ENCODE peak calls at places on chromosome 3, in nine cellular contexts. One of them, this sample, is unnamed.

GRCh38 chr3:172501560-172501959 is 21.7 kb downstream of the TNFSF10 start:
- DNase-seq in OCI-M1: no peak
- DNase-seq in GM03348: no peak
- DNase-seq in cerebellar cortex: no peak
- DNase-seq in A172: no peak
- DNase-seq in astrocyte of the cerebellum: no peak
- DNase-seq in astrocyte of the spinal cord: no peak
- DNase-seq in effector CD8-positive, alpha-beta T cell: no peak
- DNase-seq in cerebellar nuclear complex: no peak
- DNase-seq in this sample: no peak

GRCh38 chr3:98662699-98663098 is 69.3 kb upstream of the CPOX start:
- DNase-seq in GM03348: no peak
- DNase-seq in effector CD8-positive, alpha-beta T cell: no peak
- DNase-seq in OCI-M1: no peak
- DNase-seq in cerebellar nuclear complex: no peak
- DNase-seq in astrocyte of the cerebellum: no peak
- DNase-seq in A172: no peak
- DNase-seq in astrocyte of the spinal cord: no peak
- DNase-seq in cerebellar cortex: no peak
- DNase-seq in this sample: no peak

GRCh38 chr3:170780955-170781354 is 89.0 kb downstream of the RPL22L1 start:
- DNase-seq in OCI-M1: no peak
- DNase-seq in astrocyte of the spinal cord: no peak
- DNase-seq in cerebellar nuclear complex: no peak
- DNase-seq in effector CD8-positive, alpha-beta T cell: no peak
- DNase-seq in cerebellar cortex: no peak
- DNase-seq in A172: no peak
- DNase-seq in GM03348: no peak
- DNase-seq in astrocyte of the cerebellum: no peak
- DNase-seq in this sample: no peak

GRCh38 chr3:183385698-183386590 is 42.5 kb downstream of the MCF2L2 start:
- DNase-seq in A172: peak; percentile 64
- DNase-seq in cerebellar nuclear complex: peak; percentile 15
- DNase-seq in effector CD8-positive, alpha-beta T cell: peak; percentile 12
- DNase-seq in astrocyte of the cerebellum: peak; percentile 70
- DNase-seq in cerebellar cortex: peak; percentile 68
- DNase-seq in GM03348: peak; percentile 77
- DNase-seq in OCI-M1: peak; percentile 81
- DNase-seq in astrocyte of the spinal cord: peak; percentile 78
- DNase-seq in this sample: no peak

GRCh38 chr3:10983219-10983916 is 9.2 kb upstream of the SLC6A1 start:
- DNase-seq in astrocyte of the cerebellum: no peak
- DNase-seq in astrocyte of the spinal cord: peak; percentile 43
- DNase-seq in cerebellar cortex: peak; percentile 63
- DNase-seq in cerebellar nuclear complex: peak; percentile 5
- DNase-seq in effector CD8-positive, alpha-beta T cell: no peak
- DNase-seq in OCI-M1: peak; percentile 67
- DNase-seq in A172: peak; percentile 48
- DNase-seq in GM03348: peak; percentile 80
- DNase-seq in this sample: no peak

GRCh38 chr3:196788509-196788908 is 48.9 kb downstream of the PAK2 start:
- DNase-seq in astrocyte of the spinal cord: no peak
- DNase-seq in cerebellar cortex: no peak
- DNase-seq in cerebellar nuclear complex: no peak
- DNase-seq in OCI-M1: no peak
- DNase-seq in A172: no peak
- DNase-seq in astrocyte of the cerebellum: no peak
- DNase-seq in effector CD8-positive, alpha-beta T cell: no peak
- DNase-seq in GM03348: no peak
- DNase-seq in this sample: no peak

GRCh38 chr3:177420643-177421042 is 223.4 kb upstream of the TBL1XR1 start:
- DNase-seq in astrocyte of the spinal cord: peak; percentile 32
- DNase-seq in cerebellar cortex: no peak
- DNase-seq in OCI-M1: no peak
- DNase-seq in A172: peak; percentile 24
- DNase-seq in cerebellar nuclear complex: no peak
- DNase-seq in effector CD8-positive, alpha-beta T cell: no peak
- DNase-seq in GM03348: peak; percentile 55
- DNase-seq in astrocyte of the cerebellum: no peak
- DNase-seq in this sample: no peak

GRCh38 chr3:170037463-170038433 is at the start of gene GPR160:
- DNase-seq in effector CD8-positive, alpha-beta T cell: peak; percentile 62
- DNase-seq in GM03348: peak; percentile 70
- DNase-seq in astrocyte of the spinal cord: peak; percentile 10
- DNase-seq in cerebellar nuclear complex: no peak
- DNase-seq in cerebellar cortex: peak; percentile 33
- DNase-seq in OCI-M1: peak; percentile 82
- DNase-seq in astrocyte of the cerebellum: no peak
- DNase-seq in A172: no peak
- DNase-seq in this sample: peak; percentile 94

GRCh38 chr3:171393032-171393744 is 67.0 kb downstream of the TNIK start:
- DNase-seq in effector CD8-positive, alpha-beta T cell: no peak
- DNase-seq in OCI-M1: no peak
- DNase-seq in cerebellar nuclear complex: no peak
- DNase-seq in astrocyte of the cerebellum: peak; percentile 85
- DNase-seq in GM03348: no peak
- DNase-seq in A172: no peak
- DNase-seq in astrocyte of the spinal cord: peak; percentile 54
- DNase-seq in cerebellar cortex: no peak
- DNase-seq in this sample: no peak

GRCh38 chr3:24548278-24548677 is 53.6 kb upstream of the THRB start:
- DNase-seq in OCI-M1: no peak
- DNase-seq in A172: no peak
- DNase-seq in astrocyte of the cerebellum: no peak
- DNase-seq in cerebellar cortex: no peak
- DNase-seq in astrocyte of the spinal cord: peak; percentile 16
- DNase-seq in effector CD8-positive, alpha-beta T cell: no peak
- DNase-seq in GM03348: no peak
- DNase-seq in cerebellar nuclear complex: no peak
- DNase-seq in this sample: no peak

GRCh38 chr3:106440672-106441071 is 571.9 kb upstream of the CBLB start:
- DNase-seq in astrocyte of the spinal cord: no peak
- DNase-seq in astrocyte of the cerebellum: no peak
- DNase-seq in A172: no peak
- DNase-seq in GM03348: no peak
- DNase-seq in effector CD8-positive, alpha-beta T cell: no peak
- DNase-seq in cerebellar cortex: no peak
- DNase-seq in cerebellar nuclear complex: no peak
- DNase-seq in OCI-M1: no peak
- DNase-seq in this sample: no peak

GRCh38 chr3:67781218-67781617 is 126.8 kb upstream of the SUCLG2 start:
- DNase-seq in cerebellar cortex: no peak
- DNase-seq in cerebellar nuclear complex: no peak
- DNase-seq in OCI-M1: peak; percentile 1
- DNase-seq in GM03348: no peak
- DNase-seq in astrocyte of the cerebellum: no peak
- DNase-seq in effector CD8-positive, alpha-beta T cell: no peak
- DNase-seq in astrocyte of the spinal cord: no peak
- DNase-seq in A172: no peak
- DNase-seq in this sample: no peak

GRCh38 chr3:56269755-56270154 is 198.5 kb downstream of the ERC2 start:
- DNase-seq in A172: no peak
- DNase-seq in cerebellar nuclear complex: peak; percentile 10
- DNase-seq in OCI-M1: no peak
- DNase-seq in effector CD8-positive, alpha-beta T cell: no peak
- DNase-seq in astrocyte of the cerebellum: peak; percentile 31
- DNase-seq in astrocyte of the spinal cord: peak; percentile 8
- DNase-seq in GM03348: peak; percentile 10
- DNase-seq in cerebellar cortex: peak; percentile 87
- DNase-seq in this sample: no peak

GRCh38 chr3:176814252-176814651 is 383.0 kb downstream of the TBL1XR1 start:
- DNase-seq in cerebellar cortex: peak; percentile 54
- DNase-seq in astrocyte of the cerebellum: peak; percentile 23
- DNase-seq in effector CD8-positive, alpha-beta T cell: no peak
- DNase-seq in GM03348: peak; percentile 80
- DNase-seq in A172: peak; percentile 33
- DNase-seq in astrocyte of the spinal cord: peak; percentile 51
- DNase-seq in OCI-M1: peak; percentile 65
- DNase-seq in cerebellar nuclear complex: no peak
- DNase-seq in this sample: peak; percentile 72

GRCh38 chr3:3102751-3103150 is 7.4 kb downstream of the IL5RA start:
- DNase-seq in effector CD8-positive, alpha-beta T cell: no peak
- DNase-seq in astrocyte of the cerebellum: no peak
- DNase-seq in A172: no peak
- DNase-seq in GM03348: no peak
- DNase-seq in astrocyte of the spinal cord: no peak
- DNase-seq in OCI-M1: no peak
- DNase-seq in cerebellar nuclear complex: no peak
- DNase-seq in cerebellar cortex: no peak
- DNase-seq in this sample: no peak

GRCh38 chr3:45972534-45973402 is 22.9 kb downstream of the FYCO1 start:
- DNase-seq in astrocyte of the cerebellum: peak; percentile 78
- DNase-seq in astrocyte of the spinal cord: peak; percentile 94
- DNase-seq in effector CD8-positive, alpha-beta T cell: no peak
- DNase-seq in cerebellar nuclear complex: no peak
- DNase-seq in A172: peak; percentile 70
- DNase-seq in cerebellar cortex: no peak
- DNase-seq in OCI-M1: no peak
- DNase-seq in GM03348: peak; percentile 75
- DNase-seq in this sample: no peak

GRCh38 chr3:123586966-123587365 is 2.1 kb upstream of the HACD2 start:
- DNase-seq in astrocyte of the cerebellum: no peak
- DNase-seq in effector CD8-positive, alpha-beta T cell: no peak
- DNase-seq in astrocyte of the spinal cord: peak; percentile 14
- DNase-seq in A172: peak; percentile 19
- DNase-seq in OCI-M1: peak; percentile 19
- DNase-seq in cerebellar nuclear complex: no peak
- DNase-seq in cerebellar cortex: no peak
- DNase-seq in GM03348: no peak
- DNase-seq in this sample: no peak

GRCh38 chr3:24110051-24110450 is 165.0 kb downstream of the NR1D2 start:
- DNase-seq in astrocyte of the spinal cord: no peak
- DNase-seq in effector CD8-positive, alpha-beta T cell: no peak
- DNase-seq in cerebellar cortex: no peak
- DNase-seq in cerebellar nuclear complex: no peak
- DNase-seq in OCI-M1: no peak
- DNase-seq in GM03348: peak; percentile 53
- DNase-seq in A172: no peak
- DNase-seq in astrocyte of the cerebellum: no peak
- DNase-seq in this sample: no peak

GRCh38 chr3:189985938-189986337 is 134.8 kb downstream of the P3H2 start:
- DNase-seq in A172: peak; percentile 62
- DNase-seq in astrocyte of the spinal cord: peak; percentile 26
- DNase-seq in effector CD8-positive, alpha-beta T cell: no peak
- DNase-seq in cerebellar cortex: no peak
- DNase-seq in cerebellar nuclear complex: no peak
- DNase-seq in astrocyte of the cerebellum: no peak
- DNase-seq in OCI-M1: no peak
- DNase-seq in GM03348: no peak
- DNase-seq in this sample: no peak

GRCh38 chr3:15953841-15954240 is 156.1 kb upstream of the ANKRD28 start:
- DNase-seq in cerebellar cortex: no peak
- DNase-seq in cerebellar nuclear complex: no peak
- DNase-seq in A172: no peak
- DNase-seq in astrocyte of the spinal cord: no peak
- DNase-seq in OCI-M1: peak; percentile 35
- DNase-seq in GM03348: no peak
- DNase-seq in effector CD8-positive, alpha-beta T cell: no peak
- DNase-seq in astrocyte of the cerebellum: no peak
- DNase-seq in this sample: no peak

GRCh38 chr3:160343132-160343531 is 55.9 kb downstream of the IFT80 start:
- DNase-seq in cerebellar nuclear complex: no peak
- DNase-seq in cerebellar cortex: peak; percentile 26
- DNase-seq in GM03348: peak; percentile 27
- DNase-seq in A172: peak; percentile 15
- DNase-seq in astrocyte of the spinal cord: peak; percentile 17
- DNase-seq in astrocyte of the cerebellum: peak; percentile 4
- DNase-seq in OCI-M1: peak; percentile 33
- DNase-seq in effector CD8-positive, alpha-beta T cell: no peak
- DNase-seq in this sample: no peak

GRCh38 chr3:4936982-4937614 is 42.1 kb upstream of the BHLHE40 start:
- DNase-seq in cerebellar cortex: no peak
- DNase-seq in astrocyte of the spinal cord: no peak
- DNase-seq in cerebellar nuclear complex: no peak
- DNase-seq in astrocyte of the cerebellum: no peak
- DNase-seq in effector CD8-positive, alpha-beta T cell: no peak
- DNase-seq in OCI-M1: no peak
- DNase-seq in A172: no peak
- DNase-seq in GM03348: no peak
- DNase-seq in this sample: no peak

GRCh38 chr3:193805448-193805847 is 212.4 kb downstream of the OPA1 start:
- DNase-seq in astrocyte of the cerebellum: peak; percentile 98
- DNase-seq in cerebellar cortex: peak; percentile 4
- DNase-seq in GM03348: no peak
- DNase-seq in astrocyte of the spinal cord: peak; percentile 97
- DNase-seq in cerebellar nuclear complex: no peak
- DNase-seq in A172: peak; percentile 99
- DNase-seq in effector CD8-positive, alpha-beta T cell: no peak
- DNase-seq in OCI-M1: no peak
- DNase-seq in this sample: peak; percentile 95

GRCh38 chr3:134597390-134597975 is 53.3 kb downstream of the KY start:
- DNase-seq in effector CD8-positive, alpha-beta T cell: no peak
- DNase-seq in astrocyte of the spinal cord: no peak
- DNase-seq in astrocyte of the cerebellum: no peak
- DNase-seq in cerebellar cortex: no peak
- DNase-seq in OCI-M1: no peak
- DNase-seq in A172: no peak
- DNase-seq in cerebellar nuclear complex: no peak
- DNase-seq in GM03348: no peak
- DNase-seq in this sample: no peak

GRCh38 chr3:139559541-139559940 is 20.0 kb upstream of the RBP1 start:
- DNase-seq in A172: no peak
- DNase-seq in astrocyte of the cerebellum: no peak
- DNase-seq in astrocyte of the spinal cord: peak; percentile 83
- DNase-seq in effector CD8-positive, alpha-beta T cell: no peak
- DNase-seq in GM03348: no peak
- DNase-seq in cerebellar cortex: no peak
- DNase-seq in OCI-M1: no peak
- DNase-seq in cerebellar nuclear complex: no peak
- DNase-seq in this sample: no peak

GRCh38 chr3:50655009-50655830 is 19.5 kb upstream of the DOCK3 start:
- DNase-seq in astrocyte of the spinal cord: no peak
- DNase-seq in A172: peak; percentile 49
- DNase-seq in cerebellar nuclear complex: no peak
- DNase-seq in GM03348: no peak
- DNase-seq in cerebellar cortex: no peak
- DNase-seq in OCI-M1: no peak
- DNase-seq in effector CD8-positive, alpha-beta T cell: no peak
- DNase-seq in astrocyte of the cerebellum: no peak
- DNase-seq in this sample: no peak

GRCh38 chr3:128488995-128489859 is 3.8 kb downstream of the GATA2 start:
- DNase-seq in astrocyte of the spinal cord: no peak
- DNase-seq in astrocyte of the cerebellum: no peak
- DNase-seq in cerebellar cortex: peak; percentile 64
- DNase-seq in A172: no peak
- DNase-seq in GM03348: peak; percentile 87
- DNase-seq in effector CD8-positive, alpha-beta T cell: no peak
- DNase-seq in OCI-M1: peak; percentile 90
- DNase-seq in cerebellar nuclear complex: no peak
- DNase-seq in this sample: peak; percentile 88

GRCh38 chr3:100042144-100042543 is 72.2 kb downstream of the FILIP1L start:
- DNase-seq in OCI-M1: peak; percentile 24
- DNase-seq in GM03348: peak; percentile 34
- DNase-seq in astrocyte of the spinal cord: peak; percentile 89
- DNase-seq in astrocyte of the cerebellum: no peak
- DNase-seq in cerebellar nuclear complex: no peak
- DNase-seq in effector CD8-positive, alpha-beta T cell: no peak
- DNase-seq in cerebellar cortex: no peak
- DNase-seq in A172: peak; percentile 88
- DNase-seq in this sample: no peak

GRCh38 chr3:21750831-21751391 is at the start of gene ZNF385D:
- DNase-seq in cerebellar nuclear complex: peak; percentile 12
- DNase-seq in astrocyte of the cerebellum: peak; percentile 65
- DNase-seq in GM03348: peak; percentile 77
- DNase-seq in A172: peak; percentile 33
- DNase-seq in astrocyte of the spinal cord: peak; percentile 80
- DNase-seq in effector CD8-positive, alpha-beta T cell: no peak
- DNase-seq in OCI-M1: no peak
- DNase-seq in cerebellar cortex: peak; percentile 56
- DNase-seq in this sample: peak; percentile 78

GRCh38 chr3:172094621-172095557 is 55.5 kb downstream of the FNDC3B start:
- DNase-seq in GM03348: no peak
- DNase-seq in cerebellar nuclear complex: no peak
- DNase-seq in astrocyte of the cerebellum: no peak
- DNase-seq in astrocyte of the spinal cord: no peak
- DNase-seq in cerebellar cortex: no peak
- DNase-seq in A172: no peak
- DNase-seq in OCI-M1: peak; percentile 44
- DNase-seq in effector CD8-positive, alpha-beta T cell: no peak
- DNase-seq in this sample: no peak

GRCh38 chr3:94417963-94418455 is 355.1 kb downstream of the NSUN3 start:
- DNase-seq in cerebellar nuclear complex: no peak
- DNase-seq in astrocyte of the cerebellum: no peak
- DNase-seq in astrocyte of the spinal cord: no peak
- DNase-seq in OCI-M1: no peak
- DNase-seq in cerebellar cortex: no peak
- DNase-seq in GM03348: no peak
- DNase-seq in A172: no peak
- DNase-seq in effector CD8-positive, alpha-beta T cell: no peak
- DNase-seq in this sample: peak; percentile 38